ENCODE peak calls at places on chromosomes 13 and 19, in five cellular contexts. B is heart right ventricle, S is substantia nigra, T is lower leg skin, N is stomach. J is an unnamed sample.

GRCh38 chr13:99313941-99314340 is 6.7 kb upstream of the GPR183 start:
- DNase-seq in B (no peak), S (no peak), T (no peak), N (no peak), J (no peak)

GRCh38 chr19:34959021-34959420 is 5.0 kb downstream of the ZNF792 start:
- DNase-seq in B (no peak), S (no peak), T (peak), N (no peak), J (no peak)

GRCh38 chr13:23289917-23290357 is 109.2 kb downstream of the SGCG start:
- DNase-seq in B (no peak), S (no peak), T (no peak), N (no peak), J (no peak)

GRCh38 chr19:35341565-35342225 is 6.0 kb upstream of the FFAR1 start:
- DNase-seq in B (no peak), S (no peak), T (no peak), N (no peak), J (peak)

GRCh38 chr13:66048888-66049287 is 1181.2 kb downstream of the PCDH9 start:
- DNase-seq in B (no peak), S (no peak), T (no peak), N (no peak), J (no peak)

GRCh38 chr13:32427852-32428580 is at the start of gene N4BP2L1:
- DNase-seq in B (peak), S (peak), T (peak), N (peak), J (peak)

GRCh38 chr19:52397310-52398090 is at the start of gene ZNF528:
- DNase-seq in B (peak), S (peak), T (peak), N (peak), J (peak)

GRCh38 chr19:1268392-1269064 is 604 bp upstream of the CIRBP start:
- DNase-seq in B (peak), S (no peak), T (no peak), N (no peak), J (no peak)

GRCh38 chr13:76882431-76882830 is 3.8 kb downstream of the KCTD12 start:
- DNase-seq in B (no peak), S (peak), T (peak), N (no peak), J (peak)

GRCh38 chr19:16872728-16873127 is 16.1 kb upstream of the F2RL3 start:
- DNase-seq in B (no peak), S (no peak), T (no peak), N (no peak), J (no peak)

GRCh38 chr13:113887700-113888201 is 23.9 kb upstream of the GAS6 start:
- DNase-seq in B (no peak), S (no peak), T (no peak), N (peak), J (peak)

GRCh38 chr13:50668044-50668443 is 175.4 kb downstream of the DLEU7 start:
- DNase-seq in B (no peak), S (peak), T (no peak), N (no peak), J (peak)

GRCh38 chr19:56332695-56333094 is 18.1 kb upstream of the ZSCAN5A start:
- DNase-seq in B (no peak), S (no peak), T (no peak), N (no peak), J (no peak)

GRCh38 chr19:2215281-2215751 is 20.8 kb downstream of the PLEKHJ1 start:
- DNase-seq in B (no peak), S (no peak), T (no peak), N (no peak), J (no peak)

GRCh38 chr19:50580970-50581636 is 12.9 kb upstream of the LRRC4B start:
- DNase-seq in B (no peak), S (no peak), T (no peak), N (no peak), J (no peak)

GRCh38 chr13:46176756-46177155 is 5.2 kb downstream of the LCP1 start:
- DNase-seq in B (no peak), S (peak), T (no peak), N (no peak), J (no peak)

GRCh38 chr19:3983936-3984583 is 1.2 kb downstream of the EEF2 start:
- DNase-seq in B (no peak), S (no peak), T (no peak), N (no peak), J (no peak)

GRCh38 chr19:6773323-6773931 is 919 bp downstream of the VAV1 start:
- DNase-seq in B (peak), S (peak), T (no peak), N (peak), J (peak)

GRCh38 chr13:79533781-79534400 is 52.9 kb downstream of the NDFIP2 start:
- DNase-seq in B (no peak), S (no peak), T (no peak), N (no peak), J (no peak)

GRCh38 chr13:98022210-98022609 is 68.7 kb downstream of the IPO5 start:
- DNase-seq in B (no peak), S (peak), T (no peak), N (no peak), J (no peak)

GRCh38 chr19:49064768-49065611 is at the start of gene NTF4:
- DNase-seq in B (no peak), S (no peak), T (peak), N (peak), J (no peak)

GRCh38 chr19:55654833-55655647 is at the start of gene U2AF2:
- DNase-seq in B (peak), S (peak), T (peak), N (peak), J (peak)

GRCh38 chr13:45257638-45258338 is 56.9 kb upstream of the KCTD4 start:
- DNase-seq in B (no peak), S (no peak), T (no peak), N (no peak), J (no peak)

GRCh38 chr13:68940049-68940448 is 1167.6 kb upstream of the ATXN8OS start:
- DNase-seq in B (no peak), S (no peak), T (no peak), N (no peak), J (no peak)

GRCh38 chr19:17966497-17967257 is at the start of gene KCNN1:
- DNase-seq in B (no peak), S (peak), T (no peak), N (no peak), J (no peak)

GRCh38 chr19:45863840-45864628 is at the start of gene FOXA3:
- DNase-seq in B (peak), S (no peak), T (no peak), N (peak), J (no peak)

GRCh38 chr19:30277941-30278881 is 94.0 kb upstream of the ZNF536 start:
- DNase-seq in B (no peak), S (no peak), T (no peak), N (no peak), J (peak)

GRCh38 chr13:99847318-99847750 is 124.2 kb downstream of the ZIC5 start:
- DNase-seq in B (no peak), S (no peak), T (no peak), N (no peak), J (no peak)

GRCh38 chr19:33413426-33413725 is 39.9 kb downstream of the CEBPG start:
- DNase-seq in B (no peak), S (no peak), T (no peak), N (no peak), J (no peak)

GRCh38 chr19:35031072-35031881 is 1.0 kb downstream of the SCN1B start:
- DNase-seq in B (peak), S (peak), T (no peak), N (no peak), J (no peak)

GRCh38 chr19:45075215-45076028 is 856 bp downstream of the ZNF296 start:
- DNase-seq in B (peak), S (peak), T (peak), N (peak), J (peak)

GRCh38 chr13:78317030-78317429 is 286.3 kb downstream of the POU4F1 start:
- DNase-seq in B (no peak), S (no peak), T (no peak), N (no peak), J (no peak)

GRCh38 chr19:29590278-29590677 is 15.8 kb upstream of the POP4 start:
- DNase-seq in B (no peak), S (no peak), T (no peak), N (no peak), J (no peak)

GRCh38 chr19:31992750-31993149 is 352.7 kb upstream of the ZNF507 start:
- DNase-seq in B (no peak), S (no peak), T (no peak), N (no peak), J (no peak)

J was measured in aorta.